ENCODE peak calls at places on chromosomes 6 and 20, in six cellular contexts. One of them, this sample, is unnamed.

GRCh38 chr6:146578054-146578453 is 20.7 kb upstream of the ADGB start:
- DNase-seq in ovary: no peak
- DNase-seq in OCI-LY7: no peak
- DNase-seq in Daoy: peak
- DNase-seq in stimulated activated CD8-positive, alpha-beta memory T cell treated with anti-CD3 and anti-CD28 coated beads, Interleukin-15, amount 100 ng/mL, for 1 hour: no peak
- DNase-seq in hepatocyte: no peak
- DNase-seq in this sample: no peak

GRCh38 chr6:22878706-22879105 is 309.3 kb downstream of the HDGFL1 start:
- DNase-seq in ovary: no peak
- DNase-seq in stimulated activated CD8-positive, alpha-beta memory T cell treated with anti-CD3 and anti-CD28 coated beads, Interleukin-15, amount 100 ng/mL, for 1 hour: no peak
- DNase-seq in Daoy: no peak
- DNase-seq in hepatocyte: no peak
- DNase-seq in OCI-LY7: no peak
- DNase-seq in this sample: no peak

GRCh38 chr6:158459726-158460125 is 100.2 kb upstream of the TMEM181 start:
- DNase-seq in hepatocyte: no peak
- DNase-seq in Daoy: no peak
- DNase-seq in stimulated activated CD8-positive, alpha-beta memory T cell treated with anti-CD3 and anti-CD28 coated beads, Interleukin-15, amount 100 ng/mL, for 1 hour: no peak
- DNase-seq in ovary: no peak
- DNase-seq in OCI-LY7: no peak
- DNase-seq in this sample: no peak

GRCh38 chr6:142551145-142551811 is 249.5 kb downstream of the ADGRG6 start:
- DNase-seq in hepatocyte: no peak
- DNase-seq in ovary: no peak
- DNase-seq in Daoy: peak
- DNase-seq in stimulated activated CD8-positive, alpha-beta memory T cell treated with anti-CD3 and anti-CD28 coated beads, Interleukin-15, amount 100 ng/mL, for 1 hour: peak
- DNase-seq in OCI-LY7: no peak
- DNase-seq in this sample: no peak

GRCh38 chr6:85360794-85361642 is 88.9 kb upstream of the NT5E start:
- DNase-seq in Daoy: peak
- DNase-seq in stimulated activated CD8-positive, alpha-beta memory T cell treated with anti-CD3 and anti-CD28 coated beads, Interleukin-15, amount 100 ng/mL, for 1 hour: no peak
- DNase-seq in ovary: no peak
- DNase-seq in OCI-LY7: no peak
- DNase-seq in hepatocyte: peak
- DNase-seq in this sample: no peak

GRCh38 chr6:22363166-22363965 is 66.5 kb upstream of the PRL start:
- DNase-seq in ovary: no peak
- DNase-seq in Daoy: no peak
- DNase-seq in stimulated activated CD8-positive, alpha-beta memory T cell treated with anti-CD3 and anti-CD28 coated beads, Interleukin-15, amount 100 ng/mL, for 1 hour: no peak
- DNase-seq in OCI-LY7: no peak
- DNase-seq in hepatocyte: no peak
- DNase-seq in this sample: no peak

GRCh38 chr6:136609878-136610706 is 59.9 kb upstream of the MAP7 start:
- DNase-seq in OCI-LY7: no peak
- DNase-seq in stimulated activated CD8-positive, alpha-beta memory T cell treated with anti-CD3 and anti-CD28 coated beads, Interleukin-15, amount 100 ng/mL, for 1 hour: no peak
- DNase-seq in hepatocyte: peak
- DNase-seq in Daoy: peak
- DNase-seq in ovary: no peak
- DNase-seq in this sample: peak

GRCh38 chr6:147802400-147802799 is 293.9 kb downstream of the SAMD5 start:
- DNase-seq in Daoy: no peak
- DNase-seq in ovary: no peak
- DNase-seq in hepatocyte: no peak
- DNase-seq in OCI-LY7: no peak
- DNase-seq in stimulated activated CD8-positive, alpha-beta memory T cell treated with anti-CD3 and anti-CD28 coated beads, Interleukin-15, amount 100 ng/mL, for 1 hour: no peak
- DNase-seq in this sample: no peak

GRCh38 chr20:56993020-56993419 is 273.4 kb downstream of the BMP7 start:
- DNase-seq in hepatocyte: no peak
- DNase-seq in Daoy: no peak
- DNase-seq in ovary: no peak
- DNase-seq in stimulated activated CD8-positive, alpha-beta memory T cell treated with anti-CD3 and anti-CD28 coated beads, Interleukin-15, amount 100 ng/mL, for 1 hour: no peak
- DNase-seq in OCI-LY7: no peak
- DNase-seq in this sample: no peak

GRCh38 chr6:44739163-44739562 is 351.7 kb downstream of the CDC5L start:
- DNase-seq in hepatocyte: no peak
- DNase-seq in ovary: no peak
- DNase-seq in Daoy: peak
- DNase-seq in OCI-LY7: no peak
- DNase-seq in stimulated activated CD8-positive, alpha-beta memory T cell treated with anti-CD3 and anti-CD28 coated beads, Interleukin-15, amount 100 ng/mL, for 1 hour: no peak
- DNase-seq in this sample: no peak

GRCh38 chr6:68640506-68640875 is 5.4 kb downstream of the ADGRB3 start:
- DNase-seq in ovary: no peak
- DNase-seq in Daoy: no peak
- DNase-seq in hepatocyte: no peak
- DNase-seq in OCI-LY7: no peak
- DNase-seq in stimulated activated CD8-positive, alpha-beta memory T cell treated with anti-CD3 and anti-CD28 coated beads, Interleukin-15, amount 100 ng/mL, for 1 hour: no peak
- DNase-seq in this sample: no peak

GRCh38 chr6:44575644-44576043 is 188.1 kb downstream of the CDC5L start:
- DNase-seq in OCI-LY7: no peak
- DNase-seq in ovary: no peak
- DNase-seq in stimulated activated CD8-positive, alpha-beta memory T cell treated with anti-CD3 and anti-CD28 coated beads, Interleukin-15, amount 100 ng/mL, for 1 hour: no peak
- DNase-seq in hepatocyte: no peak
- DNase-seq in Daoy: no peak
- DNase-seq in this sample: no peak

GRCh38 chr6:161434331-161434730 is 160.5 kb upstream of the AGPAT4 start:
- DNase-seq in OCI-LY7: no peak
- DNase-seq in hepatocyte: no peak
- DNase-seq in ovary: no peak
- DNase-seq in stimulated activated CD8-positive, alpha-beta memory T cell treated with anti-CD3 and anti-CD28 coated beads, Interleukin-15, amount 100 ng/mL, for 1 hour: no peak
- DNase-seq in Daoy: peak
- DNase-seq in this sample: no peak

GRCh38 chr6:19662911-19663310 is 174.3 kb upstream of the ID4 start:
- DNase-seq in stimulated activated CD8-positive, alpha-beta memory T cell treated with anti-CD3 and anti-CD28 coated beads, Interleukin-15, amount 100 ng/mL, for 1 hour: no peak
- DNase-seq in hepatocyte: no peak
- DNase-seq in ovary: no peak
- DNase-seq in OCI-LY7: no peak
- DNase-seq in Daoy: no peak
- DNase-seq in this sample: no peak

GRCh38 chr20:20076297-20077065 is 24.1 kb downstream of the CFAP61 start:
- DNase-seq in ovary: no peak
- DNase-seq in OCI-LY7: no peak
- DNase-seq in stimulated activated CD8-positive, alpha-beta memory T cell treated with anti-CD3 and anti-CD28 coated beads, Interleukin-15, amount 100 ng/mL, for 1 hour: no peak
- DNase-seq in Daoy: peak
- DNase-seq in hepatocyte: peak
- DNase-seq in this sample: no peak

GRCh38 chr6:119205911-119206617 is 127.6 kb upstream of the FAM184A start:
- DNase-seq in stimulated activated CD8-positive, alpha-beta memory T cell treated with anti-CD3 and anti-CD28 coated beads, Interleukin-15, amount 100 ng/mL, for 1 hour: no peak
- DNase-seq in hepatocyte: no peak
- DNase-seq in OCI-LY7: no peak
- DNase-seq in ovary: no peak
- DNase-seq in Daoy: no peak
- DNase-seq in this sample: no peak

GRCh38 chr20:16475225-16475624 is 98.0 kb downstream of the KIF16B start:
- DNase-seq in hepatocyte: peak
- DNase-seq in ovary: no peak
- DNase-seq in OCI-LY7: no peak
- DNase-seq in Daoy: no peak
- DNase-seq in stimulated activated CD8-positive, alpha-beta memory T cell treated with anti-CD3 and anti-CD28 coated beads, Interleukin-15, amount 100 ng/mL, for 1 hour: no peak
- DNase-seq in this sample: no peak

GRCh38 chr6:43803055-43803782 is 33.2 kb downstream of the VEGFA start:
- DNase-seq in ovary: no peak
- DNase-seq in Daoy: no peak
- DNase-seq in stimulated activated CD8-positive, alpha-beta memory T cell treated with anti-CD3 and anti-CD28 coated beads, Interleukin-15, amount 100 ng/mL, for 1 hour: no peak
- DNase-seq in hepatocyte: no peak
- DNase-seq in OCI-LY7: no peak
- DNase-seq in this sample: peak

GRCh38 chr6:11161031-11161966 is 49.8 kb upstream of the ERVFRD-1 start:
- DNase-seq in stimulated activated CD8-positive, alpha-beta memory T cell treated with anti-CD3 and anti-CD28 coated beads, Interleukin-15, amount 100 ng/mL, for 1 hour: no peak
- DNase-seq in hepatocyte: no peak
- DNase-seq in Daoy: peak
- DNase-seq in ovary: no peak
- DNase-seq in OCI-LY7: no peak
- DNase-seq in this sample: no peak

GRCh38 chr6:11618533-11618932 is 81.0 kb downstream of the TMEM170B start:
- DNase-seq in Daoy: no peak
- DNase-seq in OCI-LY7: peak
- DNase-seq in ovary: no peak
- DNase-seq in stimulated activated CD8-positive, alpha-beta memory T cell treated with anti-CD3 and anti-CD28 coated beads, Interleukin-15, amount 100 ng/mL, for 1 hour: no peak
- DNase-seq in hepatocyte: no peak
- DNase-seq in this sample: no peak

GRCh38 chr20:44918761-44919160 is 8.9 kb downstream of the PABPC1L start:
- DNase-seq in ovary: no peak
- DNase-seq in stimulated activated CD8-positive, alpha-beta memory T cell treated with anti-CD3 and anti-CD28 coated beads, Interleukin-15, amount 100 ng/mL, for 1 hour: no peak
- DNase-seq in OCI-LY7: no peak
- DNase-seq in hepatocyte: no peak
- DNase-seq in Daoy: no peak
- DNase-seq in this sample: no peak

GRCh38 chr20:20546402-20546801 is 166.0 kb downstream of the RALGAPA2 start:
- DNase-seq in Daoy: no peak
- DNase-seq in hepatocyte: no peak
- DNase-seq in ovary: no peak
- DNase-seq in OCI-LY7: no peak
- DNase-seq in stimulated activated CD8-positive, alpha-beta memory T cell treated with anti-CD3 and anti-CD28 coated beads, Interleukin-15, amount 100 ng/mL, for 1 hour: no peak
- DNase-seq in this sample: no peak

GRCh38 chr20:13552061-13552460 is 86.7 kb downstream of the TASP1 start:
- DNase-seq in stimulated activated CD8-positive, alpha-beta memory T cell treated with anti-CD3 and anti-CD28 coated beads, Interleukin-15, amount 100 ng/mL, for 1 hour: no peak
- DNase-seq in hepatocyte: no peak
- DNase-seq in Daoy: peak
- DNase-seq in OCI-LY7: no peak
- DNase-seq in ovary: no peak
- DNase-seq in this sample: no peak

GRCh38 chr6:143397229-143398222 is 53.0 kb downstream of the ADAT2 start:
- DNase-seq in hepatocyte: peak
- DNase-seq in Daoy: peak
- DNase-seq in OCI-LY7: no peak
- DNase-seq in ovary: no peak
- DNase-seq in stimulated activated CD8-positive, alpha-beta memory T cell treated with anti-CD3 and anti-CD28 coated beads, Interleukin-15, amount 100 ng/mL, for 1 hour: peak
- DNase-seq in this sample: peak

GRCh38 chr6:2986722-2987196 is 12.9 kb upstream of the NQO2 start:
- DNase-seq in ovary: peak
- DNase-seq in hepatocyte: no peak
- DNase-seq in OCI-LY7: no peak
- DNase-seq in Daoy: peak
- DNase-seq in stimulated activated CD8-positive, alpha-beta memory T cell treated with anti-CD3 and anti-CD28 coated beads, Interleukin-15, amount 100 ng/mL, for 1 hour: no peak
- DNase-seq in this sample: no peak

GRCh38 chr6:35568967-35569606 is 56.4 kb upstream of the TULP1 start:
- DNase-seq in ovary: no peak
- DNase-seq in hepatocyte: peak
- DNase-seq in OCI-LY7: peak
- DNase-seq in stimulated activated CD8-positive, alpha-beta memory T cell treated with anti-CD3 and anti-CD28 coated beads, Interleukin-15, amount 100 ng/mL, for 1 hour: no peak
- DNase-seq in Daoy: peak
- DNase-seq in this sample: peak

GRCh38 chr6:1388927-1389790 is at the start of gene FOXF2:
- DNase-seq in OCI-LY7: no peak
- DNase-seq in Daoy: peak
- DNase-seq in stimulated activated CD8-positive, alpha-beta memory T cell treated with anti-CD3 and anti-CD28 coated beads, Interleukin-15, amount 100 ng/mL, for 1 hour: no peak
- DNase-seq in hepatocyte: peak
- DNase-seq in ovary: no peak
- DNase-seq in this sample: no peak

GRCh38 chr6:30742316-30743098 is at the start of gene FLOT1:
- DNase-seq in OCI-LY7: peak
- DNase-seq in hepatocyte: peak
- DNase-seq in Daoy: peak
- DNase-seq in ovary: peak
- DNase-seq in stimulated activated CD8-positive, alpha-beta memory T cell treated with anti-CD3 and anti-CD28 coated beads, Interleukin-15, amount 100 ng/mL, for 1 hour: peak
- DNase-seq in this sample: peak

GRCh38 chr20:10707791-10708190 is 34.0 kb upstream of the JAG1 start:
- DNase-seq in hepatocyte: no peak
- DNase-seq in OCI-LY7: no peak
- DNase-seq in ovary: no peak
- DNase-seq in Daoy: no peak
- DNase-seq in stimulated activated CD8-positive, alpha-beta memory T cell treated with anti-CD3 and anti-CD28 coated beads, Interleukin-15, amount 100 ng/mL, for 1 hour: no peak
- DNase-seq in this sample: no peak

GRCh38 chr6:37897819-37898534 is 78.5 kb downstream of the ZFAND3 start:
- DNase-seq in ovary: no peak
- DNase-seq in hepatocyte: no peak
- DNase-seq in stimulated activated CD8-positive, alpha-beta memory T cell treated with anti-CD3 and anti-CD28 coated beads, Interleukin-15, amount 100 ng/mL, for 1 hour: no peak
- DNase-seq in Daoy: no peak
- DNase-seq in OCI-LY7: no peak
- DNase-seq in this sample: no peak

GRCh38 chr6:141587482-141588266 is 545.1 kb upstream of the GJE1 start:
- DNase-seq in ovary: no peak
- DNase-seq in OCI-LY7: no peak
- DNase-seq in Daoy: no peak
- DNase-seq in hepatocyte: no peak
- DNase-seq in stimulated activated CD8-positive, alpha-beta memory T cell treated with anti-CD3 and anti-CD28 coated beads, Interleukin-15, amount 100 ng/mL, for 1 hour: no peak
- DNase-seq in this sample: no peak

GRCh38 chr6:33417127-33417902 is 592 bp downstream of the CUTA start:
- DNase-seq in hepatocyte: peak
- DNase-seq in ovary: peak
- DNase-seq in OCI-LY7: no peak
- DNase-seq in stimulated activated CD8-positive, alpha-beta memory T cell treated with anti-CD3 and anti-CD28 coated beads, Interleukin-15, amount 100 ng/mL, for 1 hour: no peak
- DNase-seq in Daoy: peak
- DNase-seq in this sample: no peak

GRCh38 chr20:63054695-63055240 is 48.0 kb upstream of the BHLHE23 start:
- DNase-seq in Daoy: no peak
- DNase-seq in OCI-LY7: no peak
- DNase-seq in stimulated activated CD8-positive, alpha-beta memory T cell treated with anti-CD3 and anti-CD28 coated beads, Interleukin-15, amount 100 ng/mL, for 1 hour: no peak
- DNase-seq in hepatocyte: no peak
- DNase-seq in ovary: no peak
- DNase-seq in this sample: peak

GRCh38 chr6:23339268-23339667 is 769.9 kb downstream of the HDGFL1 start:
- DNase-seq in Daoy: no peak
- DNase-seq in ovary: no peak
- DNase-seq in hepatocyte: peak
- DNase-seq in stimulated activated CD8-positive, alpha-beta memory T cell treated with anti-CD3 and anti-CD28 coated beads, Interleukin-15, amount 100 ng/mL, for 1 hour: no peak
- DNase-seq in OCI-LY7: no peak
- DNase-seq in this sample: no peak

GRCh38 chr6:42781811-42782688 is at the start of gene BICRAL:
- DNase-seq in stimulated activated CD8-positive, alpha-beta memory T cell treated with anti-CD3 and anti-CD28 coated beads, Interleukin-15, amount 100 ng/mL, for 1 hour: peak
- DNase-seq in Daoy: peak
- DNase-seq in ovary: peak
- DNase-seq in hepatocyte: peak
- DNase-seq in OCI-LY7: peak
- DNase-seq in this sample: peak

GRCh38 chr6:39184906-39185580 is 44.2 kb downstream of the KCNK5 start:
- DNase-seq in Daoy: peak
- DNase-seq in stimulated activated CD8-positive, alpha-beta memory T cell treated with anti-CD3 and anti-CD28 coated beads, Interleukin-15, amount 100 ng/mL, for 1 hour: no peak
- DNase-seq in hepatocyte: peak
- DNase-seq in OCI-LY7: no peak
- DNase-seq in ovary: no peak
- DNase-seq in this sample: no peak